ENCODE peak calls at places on chromosomes 6 and 20, in five cellular contexts. One of them, this sample, is unnamed.

GRCh38 chr20:16483024-16483423 is 90.2 kb downstream of the KIF16B start:
- DNase-seq in psoas muscle: no peak
- DNase-seq in kidney epithelial cell: no peak
- DNase-seq in heart left ventricle: no peak
- DNase-seq in heart right ventricle: no peak
- DNase-seq in this sample: no peak

GRCh38 chr6:43774776-43775583 is 5.0 kb downstream of the VEGFA start:
- DNase-seq in psoas muscle: peak; percentile 88
- DNase-seq in kidney epithelial cell: no peak
- DNase-seq in heart left ventricle: peak; percentile 83
- DNase-seq in heart right ventricle: peak; percentile 81
- DNase-seq in this sample: no peak

GRCh38 chr6:27872634-27873028 is 39.6 kb downstream of the OR2B2 start:
- DNase-seq in psoas muscle: no peak
- DNase-seq in kidney epithelial cell: no peak
- DNase-seq in heart right ventricle: no peak
- DNase-seq in heart left ventricle: no peak
- DNase-seq in this sample: no peak

GRCh38 chr6:71012871-71013456 is 56.1 kb upstream of the B3GAT2 start:
- DNase-seq in heart left ventricle: no peak
- DNase-seq in kidney epithelial cell: peak; percentile 2
- DNase-seq in heart right ventricle: peak; percentile 36
- DNase-seq in psoas muscle: no peak
- DNase-seq in this sample: no peak

GRCh38 chr6:25301358-25301757 is 22.2 kb downstream of the CARMIL1 start:
- DNase-seq in kidney epithelial cell: no peak
- DNase-seq in psoas muscle: no peak
- DNase-seq in heart left ventricle: no peak
- DNase-seq in heart right ventricle: no peak
- DNase-seq in this sample: no peak

GRCh38 chr20:31720486-31721407 is 1.9 kb downstream of the BCL2L1 start:
- DNase-seq in psoas muscle: no peak
- DNase-seq in kidney epithelial cell: no peak
- DNase-seq in heart right ventricle: no peak
- DNase-seq in heart left ventricle: no peak
- DNase-seq in this sample: no peak

GRCh38 chr20:11305406-11305805 is 612.3 kb upstream of the BTBD3 start:
- DNase-seq in heart left ventricle: no peak
- DNase-seq in kidney epithelial cell: no peak
- DNase-seq in heart right ventricle: no peak
- DNase-seq in psoas muscle: no peak
- DNase-seq in this sample: no peak

GRCh38 chr6:50819906-50820589 is 1.4 kb downstream of the TFAP2B start:
- DNase-seq in psoas muscle: no peak
- DNase-seq in heart right ventricle: no peak
- DNase-seq in kidney epithelial cell: no peak
- DNase-seq in heart left ventricle: no peak
- DNase-seq in this sample: no peak

GRCh38 chr6:58113960-58114359 is 796.5 kb downstream of the PRIM2 start:
- DNase-seq in heart right ventricle: no peak
- DNase-seq in heart left ventricle: no peak
- DNase-seq in psoas muscle: no peak
- DNase-seq in kidney epithelial cell: no peak
- DNase-seq in this sample: no peak

GRCh38 chr6:50966532-50966931 is 147.9 kb downstream of the TFAP2B start:
- DNase-seq in heart right ventricle: no peak
- DNase-seq in heart left ventricle: no peak
- DNase-seq in kidney epithelial cell: no peak
- DNase-seq in psoas muscle: no peak
- DNase-seq in this sample: no peak

GRCh38 chr6:3414704-3415453 is 42.0 kb downstream of the SLC22A23 start:
- DNase-seq in kidney epithelial cell: no peak
- DNase-seq in psoas muscle: no peak
- DNase-seq in heart left ventricle: no peak
- DNase-seq in heart right ventricle: no peak
- DNase-seq in this sample: no peak

GRCh38 chr6:39054577-39055142 is 6.1 kb downstream of the GLP1R start:
- DNase-seq in heart left ventricle: no peak
- DNase-seq in heart right ventricle: no peak
- DNase-seq in psoas muscle: no peak
- DNase-seq in kidney epithelial cell: no peak
- DNase-seq in this sample: no peak

GRCh38 chr6:144252289-144252688 is 32.8 kb upstream of the UTRN start:
- DNase-seq in psoas muscle: no peak
- DNase-seq in kidney epithelial cell: no peak
- DNase-seq in heart left ventricle: no peak
- DNase-seq in heart right ventricle: no peak
- DNase-seq in this sample: no peak

GRCh38 chr6:56515081-56515905 is 127.4 kb downstream of the DST start:
- DNase-seq in kidney epithelial cell: no peak
- DNase-seq in heart left ventricle: no peak
- DNase-seq in psoas muscle: no peak
- DNase-seq in heart right ventricle: no peak
- DNase-seq in this sample: no peak

GRCh38 chr6:10402648-10403311 is 12.1 kb downstream of the TFAP2A start:
- DNase-seq in heart left ventricle: no peak
- DNase-seq in psoas muscle: no peak
- DNase-seq in kidney epithelial cell: no peak
- DNase-seq in heart right ventricle: no peak
- DNase-seq in this sample: no peak

GRCh38 chr6:43966374-43966658 is 160.9 kb downstream of the MRPL14 start:
- DNase-seq in psoas muscle: no peak
- DNase-seq in heart right ventricle: no peak
- DNase-seq in kidney epithelial cell: no peak
- DNase-seq in heart left ventricle: no peak
- DNase-seq in this sample: no peak

GRCh38 chr20:55067158-55067825 is 591.9 kb downstream of the DOK5 start:
- DNase-seq in heart right ventricle: no peak
- DNase-seq in kidney epithelial cell: no peak
- DNase-seq in heart left ventricle: no peak
- DNase-seq in psoas muscle: no peak
- DNase-seq in this sample: no peak

GRCh38 chr6:11392778-11393507 is 144.6 kb upstream of the TMEM170B start:
- DNase-seq in heart left ventricle: no peak
- DNase-seq in psoas muscle: no peak
- DNase-seq in kidney epithelial cell: no peak
- DNase-seq in heart right ventricle: no peak
- DNase-seq in this sample: no peak

GRCh38 chr6:31711233-31711632 is 3.9 kb upstream of the LY6G6D start:
- DNase-seq in kidney epithelial cell: no peak
- DNase-seq in psoas muscle: no peak
- DNase-seq in heart left ventricle: no peak
- DNase-seq in heart right ventricle: no peak
- DNase-seq in this sample: no peak

GRCh38 chr6:57242505-57242904 is 20.4 kb upstream of the RAB23 start:
- DNase-seq in heart left ventricle: no peak
- DNase-seq in kidney epithelial cell: peak; percentile 53
- DNase-seq in psoas muscle: no peak
- DNase-seq in heart right ventricle: no peak
- DNase-seq in this sample: peak; percentile 95

GRCh38 chr20:45969712-45970634 is 2.0 kb downstream of the ZNF335 start:
- DNase-seq in psoas muscle: peak; percentile 60
- DNase-seq in kidney epithelial cell: peak; percentile 18
- DNase-seq in heart right ventricle: no peak
- DNase-seq in heart left ventricle: no peak
- DNase-seq in this sample: no peak

GRCh38 chr6:11535801-11536230 is 1.7 kb upstream of the TMEM170B start:
- DNase-seq in psoas muscle: no peak
- DNase-seq in kidney epithelial cell: no peak
- DNase-seq in heart left ventricle: no peak
- DNase-seq in heart right ventricle: no peak
- DNase-seq in this sample: no peak

GRCh38 chr6:70310063-70310694 is 7.3 kb upstream of the COL9A1 start:
- DNase-seq in heart right ventricle: no peak
- DNase-seq in heart left ventricle: no peak
- DNase-seq in psoas muscle: no peak
- DNase-seq in kidney epithelial cell: peak; percentile 21
- DNase-seq in this sample: peak; percentile 2

GRCh38 chr6:56475736-56476457 is 166.8 kb downstream of the DST start:
- DNase-seq in heart left ventricle: no peak
- DNase-seq in heart right ventricle: peak; percentile 69
- DNase-seq in psoas muscle: no peak
- DNase-seq in kidney epithelial cell: no peak
- DNase-seq in this sample: no peak

GRCh38 chr20:43800186-43800585 is 73.4 kb upstream of the GTSF1L start:
- DNase-seq in kidney epithelial cell: no peak
- DNase-seq in psoas muscle: no peak
- DNase-seq in heart left ventricle: no peak
- DNase-seq in heart right ventricle: no peak
- DNase-seq in this sample: no peak

GRCh38 chr20:51650685-51651134 is 108.2 kb upstream of the NFATC2 start:
- DNase-seq in psoas muscle: no peak
- DNase-seq in heart right ventricle: no peak
- DNase-seq in heart left ventricle: no peak
- DNase-seq in kidney epithelial cell: peak; percentile 79
- DNase-seq in this sample: no peak

GRCh38 chr6:41936073-41936837 is 5.4 kb downstream of the CCND3 start:
- DNase-seq in kidney epithelial cell: peak; percentile 69
- DNase-seq in heart right ventricle: peak; percentile 81
- DNase-seq in psoas muscle: peak; percentile 85
- DNase-seq in heart left ventricle: peak; percentile 76
- DNase-seq in this sample: peak; percentile 64

GRCh38 chr6:41935685-41936072 is 5.9 kb downstream of the CCND3 start:
- DNase-seq in kidney epithelial cell: no peak
- DNase-seq in psoas muscle: no peak
- DNase-seq in heart left ventricle: no peak
- DNase-seq in heart right ventricle: no peak
- DNase-seq in this sample: no peak

GRCh38 chr6:41937881-41938574 is 3.6 kb downstream of the CCND3 start:
- DNase-seq in heart left ventricle: peak; percentile 72
- DNase-seq in heart right ventricle: peak; percentile 40
- DNase-seq in psoas muscle: no peak
- DNase-seq in kidney epithelial cell: no peak
- DNase-seq in this sample: no peak

GRCh38 chr6:41938590-41938989 is 3.0 kb downstream of the CCND3 start:
- DNase-seq in kidney epithelial cell: no peak
- DNase-seq in heart left ventricle: no peak
- DNase-seq in psoas muscle: no peak
- DNase-seq in heart right ventricle: no peak
- DNase-seq in this sample: no peak

GRCh38 chr6:41937472-41937871 is 4.1 kb downstream of the CCND3 start:
- DNase-seq in heart right ventricle: no peak
- DNase-seq in psoas muscle: no peak
- DNase-seq in heart left ventricle: no peak
- DNase-seq in kidney epithelial cell: no peak
- DNase-seq in this sample: no peak
- H3K36me3 ChIP-seq in heart right ventricle: peaks cover 60% of the 10 kb centered on the region
- H3K36me3 ChIP-seq in psoas muscle: no peaks in the 10 kb centered on the region
- H3K36me3 ChIP-seq in heart left ventricle: peaks cover 41% of the 10 kb centered on the region
- H3K36me3 ChIP-seq in kidney epithelial cell: peaks cover 2% of the 10 kb centered on the region
- H3K36me3 ChIP-seq in this sample: peaks cover 19% of the 10 kb centered on the region

DNA sequence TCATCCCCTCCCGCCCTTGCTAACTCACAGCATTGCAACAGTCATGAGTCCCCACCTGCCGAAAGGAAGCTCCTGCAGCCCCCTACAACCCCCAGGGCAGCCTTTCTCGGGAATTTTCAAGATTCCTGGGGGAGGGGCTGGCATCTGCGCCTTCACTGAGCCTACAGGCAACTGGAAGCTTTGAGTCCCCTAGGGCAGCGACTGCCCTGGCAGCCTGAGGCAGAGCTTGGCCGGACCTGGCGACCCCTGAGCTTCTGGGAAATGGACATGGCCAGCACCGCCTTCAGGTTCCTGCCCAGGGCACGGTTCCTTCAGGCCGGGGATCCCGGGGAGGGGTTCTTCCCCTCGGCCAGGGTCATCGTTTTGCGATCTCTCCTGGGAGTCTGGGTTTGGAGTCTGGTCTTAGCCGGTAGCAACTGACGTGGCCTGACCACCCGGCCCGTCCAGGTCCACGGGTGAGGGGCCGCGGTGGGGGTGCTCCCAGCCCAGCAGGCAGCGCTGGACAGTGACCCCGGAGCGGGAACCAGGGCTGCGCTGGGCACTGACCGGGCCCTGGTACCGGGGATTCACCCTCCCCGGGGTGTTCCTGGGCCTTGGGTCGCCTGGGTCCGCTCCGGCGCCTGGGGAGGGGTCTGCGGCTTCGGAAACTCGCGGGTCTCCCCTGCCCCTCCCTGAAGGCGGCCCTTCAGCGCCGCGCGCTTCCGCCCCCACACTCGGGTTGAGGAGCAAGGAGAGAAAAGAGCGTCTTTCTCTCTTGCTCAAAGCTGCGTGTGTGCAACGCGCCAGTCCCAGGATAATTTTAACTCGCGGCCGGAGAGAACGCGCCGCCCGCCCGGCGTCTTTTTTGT is 595 bp upstream of the COL9A3 start:
- DNase-seq in kidney epithelial cell: no peak
- DNase-seq in heart right ventricle: no peak
- DNase-seq in psoas muscle: no peak
- DNase-seq in heart left ventricle: no peak
- DNase-seq in this sample: no peak
- H3K4me3 ChIP-seq in kidney epithelial cell: peak overlapping the region; percentile 0
- H3K4me3 ChIP-seq in heart right ventricle: peak overlapping the region; percentile 45
- H3K4me3 ChIP-seq in psoas muscle: peak overlapping the region; percentile 40
- H3K4me3 ChIP-seq in heart left ventricle: peak overlapping the region; percentile 50
- H3K4me3 ChIP-seq in this sample: peak overlapping the region; percentile 23

DNA sequence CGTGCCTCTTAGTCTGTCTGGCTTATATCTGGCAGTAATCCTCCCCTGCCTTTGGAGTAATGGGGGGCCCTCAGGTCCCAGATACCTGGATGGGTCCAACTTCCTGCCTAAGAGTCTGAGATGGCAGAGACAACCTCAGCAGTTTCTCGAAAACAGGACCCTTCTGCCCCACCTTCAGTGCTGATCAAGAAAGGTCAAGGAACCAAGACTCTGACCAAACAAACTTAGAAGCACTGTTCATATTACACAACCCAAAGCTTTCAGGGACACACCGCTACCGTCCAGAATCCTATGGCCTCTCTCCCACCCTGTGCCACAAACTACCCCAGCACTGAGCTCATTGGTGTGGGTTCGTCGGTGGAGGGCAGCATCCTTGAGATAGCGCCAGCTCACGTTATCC is 7.7 kb upstream of the TMC2 start:
- DNase-seq in psoas muscle: no peak
- DNase-seq in heart right ventricle: no peak
- DNase-seq in kidney epithelial cell: no peak
- DNase-seq in heart left ventricle: no peak
- DNase-seq in this sample: no peak
- H3K27me3 ChIP-seq in psoas muscle: no peaks in the 10 kb centered on the region
- H3K27me3 ChIP-seq in heart right ventricle: peaks cover 6% of the 10 kb centered on the region
- H3K27me3 ChIP-seq in kidney epithelial cell: peaks cover 15% of the 10 kb centered on the region
- H3K27me3 ChIP-seq in heart left ventricle: no peaks in the 10 kb centered on the region
- H3K27me3 ChIP-seq in this sample: peaks cover 7% of the 10 kb centered on the region

GRCh38 chr20:427849-428657 is 20.0 kb downstream of the RBCK1 start:
- DNase-seq in psoas muscle: no peak
- DNase-seq in heart left ventricle: no peak
- DNase-seq in kidney epithelial cell: no peak
- DNase-seq in heart right ventricle: no peak
- DNase-seq in this sample: no peak

GRCh38 chr20:426564-426963 is 18.5 kb downstream of the RBCK1 start:
- DNase-seq in psoas muscle: no peak
- DNase-seq in kidney epithelial cell: no peak
- DNase-seq in heart right ventricle: no peak
- DNase-seq in heart left ventricle: no peak
- DNase-seq in this sample: no peak

GRCh38 chr20:430091-430999 is 22.2 kb downstream of the RBCK1 start:
- DNase-seq in psoas muscle: no peak
- DNase-seq in kidney epithelial cell: no peak
- DNase-seq in heart right ventricle: no peak
- DNase-seq in heart left ventricle: no peak
- DNase-seq in this sample: no peak

GRCh38 chr20:427401-427800 is 19.3 kb downstream of the RBCK1 start:
- DNase-seq in heart left ventricle: no peak
- DNase-seq in heart right ventricle: no peak
- DNase-seq in kidney epithelial cell: no peak
- DNase-seq in psoas muscle: no peak
- DNase-seq in this sample: no peak

GRCh38 chr20:428658-429200 is 20.6 kb downstream of the RBCK1 start:
- DNase-seq in heart left ventricle: no peak
- DNase-seq in heart right ventricle: no peak
- DNase-seq in psoas muscle: no peak
- DNase-seq in kidney epithelial cell: no peak
- DNase-seq in this sample: no peak
- H3K36me3 ChIP-seq in heart left ventricle: peaks cover 96% of the 10 kb centered on the region
- H3K36me3 ChIP-seq in heart right ventricle: peaks cover 95% of the 10 kb centered on the region
- H3K36me3 ChIP-seq in psoas muscle: peaks cover 2% of the 10 kb centered on the region
- H3K36me3 ChIP-seq in kidney epithelial cell: peaks cover 5% of the 10 kb centered on the region
- H3K36me3 ChIP-seq in this sample: peaks cover 37% of the 10 kb centered on the region

This sample was measured in BJ.